ENCODE peak calls at places on chromosomes 2 and 18, in seven cellular contexts. X, O, Q, T, Y, V and W are unnamed samples.

GRCh38 chr18:63439334-63439733 is 17.1 kb upstream of the VPS4B start:
- DNase-seq in X (peak), O (peak), Q (peak), T (peak), Y (no peak), V (peak), W (peak)

GRCh38 chr2:23430263-23430662 is 45.3 kb downstream of the KLHL29 start:
- DNase-seq in X (no peak), O (no peak), Q (no peak), T (no peak), Y (no peak), V (no peak), W (no peak)

GRCh38 chr2:197078535-197078934 is 152.0 kb upstream of the PGAP1 start:
- DNase-seq in X (no peak), O (no peak), Q (no peak), T (peak), Y (no peak), V (no peak), W (no peak)

GRCh38 chr2:196925768-196926561 is 542 bp downstream of the PGAP1 start:
- DNase-seq in X (peak), O (peak), Q (peak), T (peak), Y (peak), V (peak), W (peak)

GRCh38 chr2:124824441-124824840 is 799.4 kb downstream of the CNTNAP5 start:
- DNase-seq in X (no peak), O (no peak), Q (no peak), T (no peak), Y (no peak), V (no peak), W (no peak)

GRCh38 chr2:113964436-113964835 is 74.5 kb downstream of the ACTR3 start:
- DNase-seq in X (no peak), O (no peak), Q (no peak), T (no peak), Y (no peak), V (no peak), W (no peak)

GRCh38 chr2:45000341-45000901 is 8.8 kb downstream of the SIX2 start:
- DNase-seq in X (no peak), O (no peak), Q (peak), T (no peak), Y (no peak), V (peak), W (no peak)

GRCh38 chr2:223522796-223523195 is 79.4 kb downstream of the SCG2 start:
- DNase-seq in X (no peak), O (no peak), Q (no peak), T (no peak), Y (no peak), V (no peak), W (no peak)

GRCh38 chr2:145815933-145816332 is 1296.0 kb upstream of the ZEB2 start:
- DNase-seq in X (no peak), O (no peak), Q (no peak), T (no peak), Y (no peak), V (no peak), W (no peak)

GRCh38 chr2:203240491-203240890 is 1.7 kb downstream of the CYP20A1 start:
- DNase-seq in X (peak), O (no peak), Q (no peak), T (no peak), Y (no peak), V (no peak), W (peak)

GRCh38 chr2:181570833-181571661 is 85.9 kb downstream of the CERKL start:
- DNase-seq in X (peak), O (no peak), Q (no peak), T (no peak), Y (no peak), V (no peak), W (no peak)

GRCh38 chr2:69789762-69790600 is 39.5 kb upstream of the GMCL1 start:
- DNase-seq in X (peak), O (peak), Q (no peak), T (peak), Y (no peak), V (peak), W (no peak)